ENCODE peak calls at places on chromosomes 13 and 19, in four cellular contexts. Z is adrenal gland, V is pancreas, X is MM.1S. Y is an unnamed sample.

GRCh38 chr13:27258637-27259377 is 7.4 kb downstream of the RPL21 start:
- DNase-seq in Z (no peak), V (no peak), X (no peak), Y (no peak)

GRCh38 chr13:32205426-32206096 is 109.6 kb downstream of the ZAR1L start:
- DNase-seq in Z (no peak), V (no peak), X (no peak), Y (no peak)

GRCh38 chr13:30791354-30791921 is 56.1 kb downstream of the ALOX5AP start:
- DNase-seq in Z (no peak), V (no peak), X (no peak), Y (no peak)

GRCh38 chr19:33580026-33580644 is 41.6 kb upstream of the CHST8 start:
- DNase-seq in Z (no peak), V (no peak), X (no peak), Y (no peak)

GRCh38 chr13:21463424-21463823 is 4.3 kb upstream of the ZDHHC20 start:
- DNase-seq in Z (no peak), V (no peak), X (no peak), Y (no peak)

GRCh38 chr13:26377038-26377437 is 123.1 kb downstream of the CDK8 start:
- DNase-seq in Z (no peak), V (no peak), X (peak), Y (no peak)

GRCh38 chr19:12648088-12648487 is 18.5 kb downstream of the MAN2B1 start:
- DNase-seq in Z (peak), V (peak), X (no peak), Y (no peak)

GRCh38 chr19:7533281-7533819 is 2.2 kb upstream of the PNPLA6 start:
- DNase-seq in Z (peak), V (no peak), X (no peak), Y (no peak)

GRCh38 chr13:23673354-23673753 is 103.1 kb downstream of the TNFRSF19 start:
- DNase-seq in Z (no peak), V (no peak), X (no peak), Y (no peak)

GRCh38 chr19:8085606-8086464 is 33.3 kb downstream of the CCL25 start:
- DNase-seq in Z (no peak), V (no peak), X (no peak), Y (no peak)

GRCh38 chr19:11767633-11768133 is 883 bp downstream of the ZNF441 start:
- DNase-seq in Z (peak), V (peak), X (peak), Y (no peak)

GRCh38 chr13:78909276-78909675 is 250.3 kb upstream of the OBI1 start:
- DNase-seq in Z (no peak), V (no peak), X (no peak), Y (no peak)

GRCh38 chr13:80306573-80306972 is 34.4 kb downstream of the SPRY2 start:
- DNase-seq in Z (no peak), V (no peak), X (no peak), Y (no peak)

GRCh38 chr19:1566392-1567115 is 1.6 kb downstream of the MEX3D start:
- DNase-seq in Z (peak), V (peak), X (no peak), Y (no peak)
- H3K4me3 ChIP-seq in Z (peak), V (peak), X (no peak), Y (no peak)

GRCh38 chr19:58218899-58219298 is 9.8 kb upstream of the ZNF544 start:
- DNase-seq in Z (no peak), V (no peak), X (no peak), Y (no peak)
- TF ChIP-seq CTCF in Z (no peak), V (no peak), X (no peak), Y (peak)

DNA sequence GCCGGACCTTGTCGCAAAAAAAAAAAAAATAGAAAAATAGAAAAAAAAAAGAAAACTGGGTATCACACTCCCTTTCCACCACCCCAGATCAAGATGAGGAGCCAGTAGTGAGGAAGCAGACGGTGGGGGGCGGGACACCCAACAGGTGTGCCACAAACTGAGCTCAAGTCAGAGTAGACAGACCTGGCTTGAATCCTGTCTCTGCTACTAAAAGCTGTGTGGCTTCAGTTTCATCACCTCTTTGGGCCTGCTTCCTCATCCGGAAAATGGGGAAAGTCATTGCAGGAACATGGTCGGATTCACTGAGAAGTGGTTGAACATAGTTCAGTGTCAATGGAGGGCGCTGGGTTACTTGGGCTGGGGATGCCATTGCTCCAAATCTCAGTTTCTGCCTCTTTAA is 2.9 kb downstream of the HIF3A start:
- DNase-seq in Z (no peak), V (no peak), X (no peak), Y (no peak)
- H3K4me3 ChIP-seq in Z (no peak), V (no peak), X (no peak), Y (no peak)

GRCh38 chr13:61954092-61954491 is 538.4 kb upstream of the PCDH20 start:
- DNase-seq in Z (no peak), V (no peak), X (no peak), Y (no peak)
- TF ChIP-seq CTCF in Z (peak), V (no peak), X (peak), Y (no peak)

GRCh38 chr13:67238277-67238859 is 8.2 kb upstream of the PCDH9 start:
- DNase-seq in Z (no peak), V (no peak), X (peak), Y (no peak)

GRCh38 chr13:67238861-67239260 is 8.7 kb upstream of the PCDH9 start:
- DNase-seq in Z (no peak), V (no peak), X (no peak), Y (no peak)

GRCh38 chr13:67232384-67232783 is 2.2 kb upstream of the PCDH9 start:
- DNase-seq in Z (no peak), V (no peak), X (no peak), Y (no peak)

GRCh38 chr13:67231481-67231940 is 1.4 kb upstream of the PCDH9 start:
- DNase-seq in Z (no peak), V (no peak), X (no peak), Y (no peak)

DNA sequence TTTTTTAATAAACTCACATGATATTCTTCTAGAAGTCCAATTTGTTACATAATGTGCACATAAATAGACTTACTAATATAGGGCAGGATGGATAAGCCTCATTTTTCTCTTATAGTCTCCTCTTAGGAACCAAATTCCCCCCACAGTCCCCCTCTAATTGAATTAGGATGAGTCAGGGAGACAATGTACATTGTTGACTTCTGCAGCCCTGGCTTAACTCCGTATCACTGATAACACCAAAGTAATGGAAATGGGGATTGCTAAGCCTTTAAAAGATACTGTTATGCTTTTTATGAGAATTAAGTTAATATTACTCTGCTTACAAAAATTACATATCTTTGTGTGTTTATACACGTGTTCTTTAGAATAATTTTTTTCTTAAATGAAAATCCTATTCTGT is 5.1 kb upstream of the PCDH9 start:
- DNase-seq in Z (no peak), V (no peak), X (no peak), Y (no peak)
- H3K4me3 ChIP-seq in Z (no peak), V (no peak), X (no peak), Y (no peak)

DNA sequence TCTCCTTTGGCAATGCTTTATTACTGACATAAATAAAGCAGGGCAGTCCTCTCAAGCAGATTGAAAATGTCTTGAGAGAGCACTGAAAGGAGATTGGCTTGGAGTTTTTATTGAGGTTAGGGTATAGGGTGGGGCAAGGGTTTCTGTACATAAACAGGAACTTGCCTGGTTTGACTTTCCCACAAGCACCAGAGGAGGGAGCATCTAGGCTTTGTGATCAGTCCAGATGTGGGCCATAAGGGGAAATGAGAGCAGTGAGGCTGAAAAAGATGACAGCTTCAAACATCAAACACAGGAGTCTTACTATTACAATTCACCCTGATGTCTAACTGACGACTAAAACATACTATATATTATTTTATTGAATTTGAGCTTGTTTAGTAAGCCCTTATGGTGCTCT is 260.9 kb downstream of the MTUS2 start:
- DNase-seq in Z (no peak), V (no peak), X (peak), Y (peak)
- TF ChIP-seq CTCF in Z (no peak), V (no peak), X (peak), Y (peak)

GRCh38 chr19:19539738-19540703 is 2.0 kb downstream of the CILP2 start:
- DNase-seq in Z (no peak), V (peak), X (no peak), Y (peak)
- H3K4me3 ChIP-seq in Z (no peak), V (peak), X (no peak), Y (no peak)